ENCODE peak calls at places on chromosomes 6 and 20, in seven cellular contexts. N is HCT116, X is H1, T is HepG2, H is K562, D is GM12878, O is SK-N-SH. Y is an unnamed sample.

GRCh38 chr6:23855497-23856116 is 270.4 kb upstream of the NRSN1 start:
- DNase-seq in N (no peak), X (no peak), T (no peak), H (no peak), D (no peak), O (no peak), Y (no peak)

GRCh38 chr6:170292111-170292777 is 1.4 kb upstream of the DLL1 start:
- DNase-seq in N (no peak), X (peak; percentile 67), T (no peak), H (no peak), D (no peak), O (peak; percentile 47), Y (no peak)

GRCh38 chr6:169956580-169956979 is 205.2 kb downstream of the ERMARD start:
- DNase-seq in N (no peak), X (peak; percentile 38), T (no peak), H (no peak), D (no peak), O (peak; percentile 4), Y (no peak)

GRCh38 chr6:45417461-45417860 is 39.7 kb upstream of the SUPT3H start:
- DNase-seq in N (no peak), X (no peak), T (no peak), H (no peak), D (no peak), O (no peak), Y (no peak)

GRCh38 chr6:141669141-141669540 is 463.6 kb upstream of the GJE1 start:
- DNase-seq in N (no peak), X (no peak), T (no peak), H (no peak), D (no peak), O (no peak), Y (no peak)

GRCh38 chr6:42493914-42494539 is 42.3 kb upstream of the TRERF1 start:
- DNase-seq in N (no peak), X (no peak), T (no peak), H (peak; percentile 21), D (no peak), O (no peak), Y (no peak)

GRCh38 chr6:25301358-25301757 is 22.2 kb downstream of the CARMIL1 start:
- DNase-seq in N (no peak), X (no peak), T (no peak), H (no peak), D (no peak), O (no peak), Y (no peak)

GRCh38 chr6:46377209-46377608 is 114.0 kb downstream of the RCAN2 start:
- DNase-seq in N (no peak), X (no peak), T (no peak), H (no peak), D (no peak), O (no peak), Y (no peak)

GRCh38 chr20:45020236-45020886 is 54.0 kb downstream of the STK4 start:
- DNase-seq in N (no peak), X (no peak), T (peak; percentile 41), H (no peak), D (no peak), O (no peak), Y (peak; percentile 60)

GRCh38 chr20:63501818-63502670 is 3.2 kb upstream of the EEF1A2 start:
- DNase-seq in N (no peak), X (peak; percentile 82), T (no peak), H (peak; percentile 90), D (no peak), O (peak; percentile 94), Y (peak; percentile 67)

GRCh38 chr20:62787329-62787728 is 8.9 kb upstream of the MRGBP start:
- DNase-seq in N (no peak), X (no peak), T (no peak), H (no peak), D (no peak), O (no peak), Y (no peak)

GRCh38 chr6:19918436-19918835 is 81.3 kb downstream of the ID4 start:
- DNase-seq in N (no peak), X (no peak), T (no peak), H (no peak), D (no peak), O (no peak), Y (no peak)

GRCh38 chr6:7894272-7895124 is 16.1 kb downstream of the TXNDC5 start:
- DNase-seq in N (no peak), X (no peak), T (no peak), H (no peak), D (no peak), O (peak; percentile 61), Y (no peak)

GRCh38 chr6:168417158-168417557 is 23.8 kb upstream of the SMOC2 start:
- DNase-seq in N (no peak), X (peak; percentile 59), T (peak; percentile 12), H (no peak), D (no peak), O (no peak), Y (peak; percentile 64)

GRCh38 chr6:170174124-170174770 is 116.6 kb downstream of the DLL1 start:
- DNase-seq in N (no peak), X (peak; percentile 29), T (no peak), H (no peak), D (no peak), O (peak; percentile 17), Y (no peak)

GRCh38 chr6:84017709-84018452 is 15.7 kb upstream of the MRAP2 start:
- DNase-seq in N (no peak), X (no peak), T (no peak), H (no peak), D (no peak), O (no peak), Y (no peak)

GRCh38 chr20:41138527-41139226 is 1.3 kb downstream of the PLCG1 start:
- DNase-seq in N (no peak), X (no peak), T (peak; percentile 40), H (no peak), D (no peak), O (peak; percentile 34), Y (no peak)

GRCh38 chr6:72911463-72912153 is 289.7 kb downstream of the KCNQ5 start:
- DNase-seq in N (no peak), X (no peak), T (no peak), H (no peak), D (no peak), O (no peak), Y (no peak)

GRCh38 chr20:51768759-51769517 is 748 bp upstream of the ATP9A start:
- DNase-seq in N (no peak), X (no peak), T (no peak), H (no peak), D (no peak), O (no peak), Y (no peak)

DNA sequence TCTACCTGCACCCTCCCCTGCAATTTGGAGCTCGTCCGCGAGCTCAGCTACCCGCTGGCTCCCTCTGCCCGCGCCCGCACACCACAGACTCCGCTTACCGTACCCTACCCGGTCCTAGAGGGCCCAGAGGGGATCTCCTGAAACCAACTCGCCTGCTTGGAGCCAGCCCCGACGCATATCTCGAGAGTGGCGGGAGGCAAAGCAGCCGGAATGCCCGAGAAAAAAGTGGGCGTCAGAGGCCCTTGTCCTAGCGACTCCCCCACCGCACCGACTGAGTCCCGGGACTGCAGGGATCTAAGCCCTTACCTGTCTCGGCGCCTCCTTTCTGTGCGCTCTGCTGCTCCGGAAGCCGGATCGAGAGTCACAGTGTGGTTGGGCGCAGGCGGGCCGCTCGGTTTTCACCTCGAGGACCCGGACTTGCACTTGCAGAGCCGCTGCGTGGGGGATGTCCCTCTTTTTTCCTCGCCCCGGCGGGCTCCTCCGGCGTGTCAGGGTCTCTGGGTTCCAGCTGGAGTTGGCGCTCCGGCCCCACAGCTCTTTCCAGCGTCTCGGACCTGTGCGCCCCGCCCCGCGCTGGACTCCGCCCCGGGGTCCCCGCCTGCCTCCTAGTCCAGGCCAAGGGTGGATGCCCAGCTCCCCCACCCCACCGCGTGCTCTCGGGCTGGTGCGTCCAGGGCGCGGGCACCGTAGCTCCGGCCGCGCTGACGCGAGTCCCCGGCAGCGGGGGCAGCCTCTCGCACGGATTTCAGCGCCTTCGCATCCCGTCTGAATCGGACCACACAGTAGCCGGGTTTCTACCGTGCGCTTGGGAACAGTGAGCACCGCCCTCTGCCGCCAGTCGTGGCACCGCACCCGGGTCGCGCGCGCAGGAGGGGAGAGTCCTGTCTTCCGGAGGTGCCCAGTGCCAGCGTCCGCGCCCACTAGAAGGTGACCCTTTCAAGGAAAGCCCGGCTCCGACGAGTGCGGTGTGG is at the start of gene PROKR2:
- DNase-seq in N (no peak), X (peak; percentile 88), T (no peak), H (no peak), D (no peak), O (peak; percentile 88), Y (no peak)
- TF ChIP-seq JUND in N (no peak), X (no peak), T (no peak), H (no peak), D (no peak), O (no peak), Y (no peak)

DNA sequence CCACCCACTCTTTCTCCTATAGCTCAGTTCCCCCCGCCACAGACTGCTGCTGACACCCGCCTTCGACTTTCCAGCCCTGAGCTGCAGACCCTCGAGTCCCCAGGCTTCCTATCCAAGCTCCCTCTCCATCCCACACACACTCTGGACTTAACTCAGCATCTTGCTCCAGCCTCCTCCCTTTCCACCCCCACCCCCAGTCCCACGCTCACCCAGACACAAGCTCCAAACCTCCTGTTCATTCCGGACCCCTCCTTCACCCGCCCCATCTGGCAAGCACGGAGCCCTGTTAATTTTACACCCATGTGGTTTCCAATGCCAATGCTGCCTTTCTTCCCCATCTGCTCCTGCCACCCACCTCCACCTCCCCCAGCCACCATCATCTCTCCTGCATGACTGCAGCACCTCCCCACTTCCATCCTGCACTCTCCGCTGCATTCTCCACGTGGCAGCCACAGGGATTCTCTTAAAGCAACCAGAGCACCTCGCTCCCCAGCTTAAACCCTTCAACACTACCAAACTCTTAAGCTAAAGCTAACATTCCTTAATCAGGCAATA is 9.9 kb upstream of the CDK5RAP1 start:
- DNase-seq in N (no peak), X (no peak), T (no peak), H (no peak), D (no peak), O (no peak), Y (no peak)
- TF ChIP-seq JUND in N (no peak), X (no peak), T (no peak), H (no peak), D (no peak), O (no peak), Y (no peak)

GRCh38 chr6:32152414-32153251 is 894 bp upstream of the PRRT1 start:
- DNase-seq in N (no peak), X (no peak), T (no peak), H (peak; percentile 51), D (no peak), O (peak; percentile 48), Y (no peak)
- TF ChIP-seq JUND in N (no peak), X (no peak), T (no peak), H (no peak), D (no peak), O (no peak), Y (no peak)

GRCh38 chr6:144715344-144715743 is 430.2 kb downstream of the UTRN start:
- DNase-seq in N (no peak), X (no peak), T (no peak), H (no peak), D (no peak), O (no peak), Y (no peak)

GRCh38 chr6:144721232-144721631 is 436.1 kb downstream of the UTRN start:
- DNase-seq in N (no peak), X (no peak), T (no peak), H (no peak), D (no peak), O (no peak), Y (no peak)

GRCh38 chr6:144714031-144714732 is 429.0 kb downstream of the UTRN start:
- DNase-seq in N (no peak), X (no peak), T (no peak), H (no peak), D (no peak), O (no peak), Y (no peak)

GRCh38 chr6:144722214-144722737 is 437.1 kb downstream of the UTRN start:
- DNase-seq in N (no peak), X (no peak), T (no peak), H (no peak), D (no peak), O (no peak), Y (no peak)

GRCh38 chr6:144718431-144718830 is 433.3 kb downstream of the UTRN start:
- DNase-seq in N (no peak), X (no peak), T (no peak), H (no peak), D (no peak), O (no peak), Y (no peak)
- TF ChIP-seq JUND in N (no peak), X (no peak), T (no peak), H (no peak), D (no peak), O (no peak), Y (no peak)